ENCODE peak calls at places on chromosomes 7 and 10, in seven cellular contexts. G is WTC11, L is D721Med, M is lung microvascular endothelial cell, U is ascending aorta, R is fibroblast of lung, S is left ventricle myocardium inferior. Z is an unnamed sample.

GRCh38 chr10:116429288-116429977 is 1.8 kb downstream of the PNLIPRP3 start:
- DNase-seq in G (no peak), L (no peak), M (no peak), U (no peak), R (no peak), S (no peak), Z (no peak)

GRCh38 chr10:88317099-88317498 is 266.0 kb downstream of the RNLS start:
- DNase-seq in G (no peak), L (no peak), M (no peak), U (no peak), R (no peak), S (no peak), Z (no peak)

GRCh38 chr10:43230101-43230908 is 36.6 kb downstream of the RASGEF1A start:
- DNase-seq in G (peak), L (no peak), M (no peak), U (peak), R (no peak), S (peak), Z (no peak)

GRCh38 chr10:98030991-98031431 is 590 bp upstream of the CRTAC1 start:
- DNase-seq in G (peak), L (no peak), M (no peak), U (no peak), R (no peak), S (no peak), Z (no peak)

GRCh38 chr7:117127585-117128168 is 174.4 kb downstream of the ST7 start:
- DNase-seq in G (peak), L (no peak), M (peak), U (peak), R (peak), S (peak), Z (peak)

GRCh38 chr10:86632009-86632800 is 22.1 kb upstream of the OPN4 start:
- DNase-seq in G (peak), L (no peak), M (no peak), U (no peak), R (peak), S (peak), Z (no peak)

GRCh38 chr7:3461923-3462322 is 160.9 kb downstream of the SDK1 start:
- DNase-seq in G (no peak), L (no peak), M (no peak), U (no peak), R (no peak), S (no peak), Z (no peak)

GRCh38 chr10:87626422-87626892 is 33.2 kb upstream of the PAPSS2 start:
- DNase-seq in G (peak), L (no peak), M (no peak), U (no peak), R (no peak), S (no peak), Z (no peak)

GRCh38 chr7:40709077-40709964 is 574.5 kb downstream of the SUGCT start:
- DNase-seq in G (no peak), L (no peak), M (no peak), U (no peak), R (no peak), S (no peak), Z (no peak)

GRCh38 chr7:70761711-70762328 is 370.1 kb upstream of the GALNT17 start:
- DNase-seq in G (no peak), L (no peak), M (no peak), U (no peak), R (no peak), S (no peak), Z (no peak)

GRCh38 chr7:40507166-40507565 is 372.4 kb downstream of the SUGCT start:
- DNase-seq in G (no peak), L (no peak), M (peak), U (no peak), R (peak), S (no peak), Z (no peak)

GRCh38 chr7:8430643-8431042 is 2.8 kb upstream of the NXPH1 start:
- DNase-seq in G (no peak), L (no peak), M (no peak), U (no peak), R (no peak), S (no peak), Z (no peak)

GRCh38 chr10:79079490-79080355 is 11.0 kb downstream of the ZMIZ1 start:
- DNase-seq in G (no peak), L (no peak), M (peak), U (no peak), R (peak), S (peak), Z (peak)

GRCh38 chr7:155216475-155217272 is 81.0 kb upstream of the INSIG1 start:
- DNase-seq in G (no peak), L (no peak), M (peak), U (no peak), R (no peak), S (no peak), Z (no peak)

GRCh38 chr7:81402227-81402626 is 367.6 kb downstream of the HGF start:
- DNase-seq in G (no peak), L (no peak), M (peak), U (no peak), R (no peak), S (no peak), Z (peak)

GRCh38 chr10:659710-660141 is 29.7 kb downstream of the DIP2C start:
- DNase-seq in G (no peak), L (no peak), M (peak), U (no peak), R (peak), S (no peak), Z (peak)

GRCh38 chr10:60139798-60140566 is 233.6 kb upstream of the CCDC6 start:
- DNase-seq in G (no peak), L (no peak), M (peak), U (no peak), R (peak), S (no peak), Z (peak)

GRCh38 chr7:159105845-159106614 is 38.6 kb downstream of the VIPR2 start:
- DNase-seq in G (no peak), L (peak), M (no peak), U (no peak), R (no peak), S (no peak), Z (no peak)

GRCh38 chr7:40232242-40232929 is 97.6 kb downstream of the SUGCT start:
- DNase-seq in G (no peak), L (peak), M (peak), U (peak), R (peak), S (no peak), Z (peak)

GRCh38 chr7:92612501-92612900 is 22.3 kb upstream of the FAM133B start:
- DNase-seq in G (no peak), L (no peak), M (no peak), U (no peak), R (peak), S (no peak), Z (peak)

GRCh38 chr7:26626156-26626555 is 238.2 kb downstream of the SKAP2 start:
- DNase-seq in G (no peak), L (no peak), M (no peak), U (no peak), R (no peak), S (no peak), Z (no peak)

GRCh38 chr7:70156052-70156451 is 557.8 kb downstream of the AUTS2 start:
- DNase-seq in G (no peak), L (no peak), M (no peak), U (no peak), R (no peak), S (no peak), Z (no peak)

GRCh38 chr10:97321807-97322195 is 2.7 kb downstream of the FRAT1 start:
- DNase-seq in G (no peak), L (no peak), M (no peak), U (no peak), R (no peak), S (no peak), Z (no peak)

GRCh38 chr7:45032421-45032820 is 32.4 kb downstream of the CCM2 start:
- DNase-seq in G (no peak), L (no peak), M (no peak), U (no peak), R (no peak), S (no peak), Z (no peak)

GRCh38 chr10:62081322-62081945 is 179.9 kb downstream of the ARID5B start:
- DNase-seq in G (no peak), L (no peak), M (peak), U (no peak), R (peak), S (no peak), Z (no peak)

GRCh38 chr7:42502022-42502421 is 265.0 kb upstream of the GLI3 start:
- DNase-seq in G (no peak), L (no peak), M (peak), U (no peak), R (peak), S (no peak), Z (peak)

GRCh38 chr10:129511758-129512157 is 44.7 kb downstream of the MGMT start:
- DNase-seq in G (no peak), L (no peak), M (no peak), U (no peak), R (no peak), S (no peak), Z (no peak)

GRCh38 chr7:91557789-91558396 is 293.7 kb downstream of the FZD1 start:
- DNase-seq in G (no peak), L (no peak), M (peak), U (no peak), R (peak), S (no peak), Z (peak)

GRCh38 chr10:128186959-128187787 is 61.0 kb upstream of the MKI67 start:
- DNase-seq in G (no peak), L (no peak), M (no peak), U (no peak), R (no peak), S (no peak), Z (no peak)

GRCh38 chr7:120052884-120053382 is 220.0 kb upstream of the KCND2 start:
- DNase-seq in G (no peak), L (no peak), M (peak), U (no peak), R (peak), S (peak), Z (peak)

GRCh38 chr7:109950256-109950655 is 1140.7 kb upstream of the LRRN3 start:
- DNase-seq in G (no peak), L (no peak), M (no peak), U (no peak), R (no peak), S (no peak), Z (no peak)

GRCh38 chr7:25847331-25848070 is 304.5 kb upstream of the NFE2L3 start:
- DNase-seq in G (no peak), L (no peak), M (no peak), U (no peak), R (peak), S (no peak), Z (peak)

GRCh38 chr7:70599446-70600190 is 532.3 kb upstream of the GALNT17 start:
- DNase-seq in G (no peak), L (no peak), M (no peak), U (no peak), R (no peak), S (no peak), Z (no peak)

GRCh38 chr7:46559194-46559576 is 638.1 kb upstream of the IGFBP3 start:
- DNase-seq in G (no peak), L (no peak), M (peak), U (no peak), R (peak), S (no peak), Z (peak)

GRCh38 chr10:55820478-55820877 is 540.6 kb downstream of the ZWINT start:
- DNase-seq in G (no peak), L (no peak), M (no peak), U (no peak), R (no peak), S (no peak), Z (no peak)